ENCODE peak calls at places on chromosomes 16 and 17, in seven cellular contexts. M is A549, S is tibial nerve, R is ovary, E is SK-N-SH, Z is stomach, U is transverse colon. Y is an unnamed sample.

GRCh38 chr17:50575581-50576210 is 15.2 kb downstream of the CACNA1G start:
- DNase-seq in S (no peak), Z (no peak), M (no peak), E (no peak), R (no peak), U (no peak), Y (no peak)

GRCh38 chr17:1227917-1228751 is 42.1 kb upstream of the BHLHA9 start:
- DNase-seq in M (no peak), Z (no peak), R (peak), S (no peak), E (no peak), U (peak), Y (no peak)

GRCh38 chr16:59886021-59886420 is 1151.9 kb upstream of the GOT2 start:
- DNase-seq in Z (no peak), E (no peak), R (no peak), M (no peak), U (no peak), S (peak), Y (peak)

GRCh38 chr16:47320546-47321315 is 140.1 kb downstream of the ITFG1 start:
- DNase-seq in R (no peak), E (peak), M (no peak), S (no peak), Z (no peak), U (no peak), Y (no peak)

GRCh38 chr17:68450391-68450790 is 6.9 kb downstream of the WIPI1 start:
- DNase-seq in U (no peak), S (no peak), Z (no peak), R (no peak), M (no peak), E (no peak), Y (no peak)

GRCh38 chr17:29140051-29140582 is 40.1 kb downstream of the MYO18A start:
- DNase-seq in Z (peak), E (peak), S (peak), R (peak), M (no peak), U (peak), Y (peak)

GRCh38 chr16:8730335-8730915 is 56.0 kb downstream of the ABAT start:
- DNase-seq in Z (no peak), E (no peak), R (no peak), M (no peak), S (no peak), U (no peak), Y (peak)

GRCh38 chr17:78953356-78954350 is 26.1 kb downstream of the LGALS3BP start:
- DNase-seq in Z (no peak), M (no peak), S (no peak), E (peak), U (no peak), R (peak), Y (peak)

GRCh38 chr16:26454102-26454501 is 612.6 kb upstream of the C16orf82 start:
- DNase-seq in M (no peak), S (no peak), U (no peak), R (no peak), E (no peak), Z (no peak), Y (no peak)

GRCh38 chr16:14063618-14064581 is 7.2 kb upstream of the MRTFB start:
- DNase-seq in U (no peak), S (no peak), M (no peak), R (no peak), Z (no peak), E (no peak), Y (no peak)
- H3K27ac ChIP-seq in U (no peak), S (no peak), M (no peak), R (no peak), Z (no peak), E (no peak), Y (no peak)

GRCh38 chr16:88989852-88990547 is 13.0 kb upstream of the CBFA2T3 start:
- DNase-seq in M (no peak), E (no peak), S (no peak), R (no peak), U (no peak), Z (no peak), Y (no peak)
- TF ChIP-seq EP300 in M (no peak), E (no peak), S (no peak), R (no peak), U (no peak), Z (no peak), Y (no peak)

GRCh38 chr17:65987988-65988387 is 203.9 kb downstream of the CEP112 start:
- DNase-seq in M (peak), Z (no peak), S (no peak), R (no peak), U (peak), E (no peak), Y (no peak)
- TF ChIP-seq CTCF in M (peak), Z (no peak), S (no peak), R (no peak), U (peak), E (peak), Y (no peak)

GRCh38 chr17:46144246-46144645 is 49.0 kb downstream of the KANSL1 start:
- DNase-seq in E (no peak), Z (no peak), R (no peak), M (no peak), U (no peak), S (no peak), Y (no peak)
- H3K27ac ChIP-seq in E (no peak), Z (no peak), R (no peak), M (no peak), U (peak), S (peak), Y (no peak)

GRCh38 chr17:74773871-74774286 is 2.3 kb downstream of the NAT9 start:
- DNase-seq in R (no peak), E (no peak), S (no peak), U (no peak), Z (no peak), M (no peak), Y (no peak)
- TF ChIP-seq EP300 in R (no peak), E (no peak), S (no peak), U (no peak), Z (no peak), M (no peak), Y (no peak)

DNA sequence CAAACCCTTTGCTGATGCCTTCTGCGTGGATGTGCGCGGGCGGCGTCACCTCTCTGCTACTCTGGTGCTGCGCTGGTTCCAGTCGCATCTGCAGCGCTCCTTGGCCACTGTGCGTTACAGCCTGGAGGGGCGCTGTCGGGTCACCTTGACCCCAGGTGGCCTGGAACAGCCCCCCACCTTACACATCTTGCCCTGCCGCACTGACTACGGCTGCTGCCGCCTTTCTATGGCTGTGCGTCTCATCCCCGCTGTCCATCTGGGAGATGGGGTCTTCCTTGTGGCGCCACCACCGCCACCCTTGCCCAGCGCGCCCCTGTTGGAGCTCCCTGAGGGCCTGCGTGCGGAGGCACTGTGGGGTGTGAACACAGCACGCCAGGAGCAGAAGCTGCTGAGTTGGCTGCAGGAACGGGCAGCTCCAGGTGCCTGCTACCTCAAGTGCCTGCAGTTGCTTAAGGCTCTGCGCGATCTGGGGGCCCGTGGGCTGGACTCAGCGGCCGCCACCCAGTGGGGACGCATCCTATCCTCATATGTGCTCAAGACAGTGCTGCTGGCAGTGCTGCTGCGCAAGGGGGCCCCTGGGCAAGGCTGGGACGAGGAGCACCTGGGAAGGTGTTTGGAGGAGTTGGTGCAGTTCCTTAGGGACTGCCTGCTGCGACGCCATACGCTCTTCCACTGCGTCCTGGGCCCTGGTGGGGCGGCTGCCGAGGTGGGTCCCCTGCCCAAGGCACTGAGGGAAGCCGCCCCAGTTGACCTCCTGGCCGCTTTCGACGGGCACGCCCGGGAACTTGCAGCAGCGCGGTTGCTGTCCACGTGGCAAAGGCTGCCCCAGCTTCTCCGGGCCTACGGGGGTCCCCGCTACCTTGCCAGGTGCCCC is 1.6 kb downstream of the ITPRIPL2 start:
- DNase-seq in S (no peak), R (peak), Z (no peak), M (no peak), U (no peak), E (peak), Y (no peak)
- TF ChIP-seq CTCF in S (no peak), R (peak), Z (no peak), M (no peak), U (no peak), E (peak), Y (peak)

GRCh38 chr16:19683453-19684236 is 34.4 kb downstream of the KNOP1 start:
- DNase-seq in U (no peak), M (no peak), R (no peak), E (no peak), Z (no peak), S (no peak), Y (no peak)
- H3K27ac ChIP-seq in U (no peak), M (no peak), R (no peak), E (no peak), Z (no peak), S (no peak), Y (no peak)

Y was measured in sigmoid colon.